ENCODE peak calls at places on chromosomes 7 and 10, in seven cellular contexts. X is heart right ventricle; D is CD8-positive, alpha-beta memory T cell; L is psoas muscle; O is foreskin keratinocyte; I is MM.1S; G is cardiac muscle cell. W is an unnamed sample.

GRCh38 chr7:90797596-90797995 is 201.5 kb downstream of the CDK14 start:
- DNase-seq in X (no peak), D (no peak), L (no peak), O (no peak), I (no peak), G (no peak), W (no peak)

GRCh38 chr7:80602007-80602406 is 36.4 kb upstream of the CD36 start:
- DNase-seq in X (no peak), D (no peak), L (no peak), O (no peak), I (no peak), G (peak), W (no peak)

GRCh38 chr7:116011584-116011983 is 19.0 kb downstream of the TFEC start:
- DNase-seq in X (no peak), D (no peak), L (no peak), O (no peak), I (no peak), G (no peak), W (no peak)

GRCh38 chr10:109429956-109430760 is 493.2 kb downstream of the XPNPEP1 start:
- DNase-seq in X (no peak), D (no peak), L (no peak), O (no peak), I (no peak), G (no peak), W (no peak)

GRCh38 chr7:151114151-151115090 is 28.1 kb downstream of the AGAP3 start:
- DNase-seq in X (no peak), D (no peak), L (no peak), O (peak), I (no peak), G (peak), W (peak)

GRCh38 chr10:35911954-35912353 is 269.9 kb upstream of the FZD8 start:
- DNase-seq in X (no peak), D (no peak), L (no peak), O (no peak), I (no peak), G (no peak), W (no peak)

GRCh38 chr7:100545636-100546128 is 6.7 kb downstream of the AGFG2 start:
- DNase-seq in X (no peak), D (peak), L (no peak), O (peak), I (no peak), G (peak), W (peak)

GRCh38 chr7:105014725-105015630 is 973 bp downstream of the KMT2E start:
- DNase-seq in X (no peak), D (peak), L (peak), O (no peak), I (peak), G (peak), W (peak)

GRCh38 chr10:92559051-92559450 is 14.8 kb downstream of the IDE start:
- DNase-seq in X (no peak), D (no peak), L (no peak), O (no peak), I (no peak), G (no peak), W (no peak)

GRCh38 chr10:44946201-44946600 is 13.4 kb upstream of the RASSF4 start:
- DNase-seq in X (no peak), D (no peak), L (no peak), O (no peak), I (no peak), G (no peak), W (no peak)

GRCh38 chr10:114271779-114272167 is 32.7 kb downstream of the VWA2 start:
- DNase-seq in X (no peak), D (no peak), L (peak), O (peak), I (no peak), G (no peak), W (peak)

GRCh38 chr7:124085168-124085567 is 52.3 kb upstream of the TMEM229A start:
- DNase-seq in X (no peak), D (no peak), L (no peak), O (no peak), I (no peak), G (no peak), W (peak)

GRCh38 chr10:68087338-68088029 is 12.4 kb upstream of the HERC4 start:
- DNase-seq in X (no peak), D (no peak), L (peak), O (no peak), I (no peak), G (no peak), W (no peak)

GRCh38 chr10:36469585-36469984 is 655.8 kb upstream of the ANKRD30A start:
- DNase-seq in X (no peak), D (no peak), L (no peak), O (peak), I (no peak), G (no peak), W (no peak)

GRCh38 chr10:87503892-87504291 is 801 bp upstream of the MINPP1 start:
- DNase-seq in X (no peak), D (no peak), L (no peak), O (peak), I (no peak), G (no peak), W (no peak)

GRCh38 chr10:126229701-126230100 is 158.6 kb downstream of the ADAM12 start:
- DNase-seq in X (no peak), D (no peak), L (no peak), O (no peak), I (no peak), G (no peak), W (no peak)
- H3K27ac ChIP-seq in X (no peak), D (no peak), L (no peak), O (no peak), I (no peak), G (no peak), W (no peak)

GRCh38 chr7:34220501-34220900 is 315.2 kb downstream of the BMPER start:
- DNase-seq in X (no peak), D (no peak), L (no peak), O (no peak), I (no peak), G (no peak), W (no peak)

GRCh38 chr7:34224259-34224658 is 318.9 kb downstream of the BMPER start:
- DNase-seq in X (no peak), D (no peak), L (no peak), O (no peak), I (no peak), G (no peak), W (no peak)

GRCh38 chr7:34225193-34225592 is 319.9 kb downstream of the BMPER start:
- DNase-seq in X (no peak), D (no peak), L (no peak), O (no peak), I (no peak), G (no peak), W (no peak)

GRCh38 chr7:34222316-34222715 is 317.0 kb downstream of the BMPER start:
- DNase-seq in X (no peak), D (no peak), L (no peak), O (no peak), I (no peak), G (no peak), W (no peak)

DNA sequence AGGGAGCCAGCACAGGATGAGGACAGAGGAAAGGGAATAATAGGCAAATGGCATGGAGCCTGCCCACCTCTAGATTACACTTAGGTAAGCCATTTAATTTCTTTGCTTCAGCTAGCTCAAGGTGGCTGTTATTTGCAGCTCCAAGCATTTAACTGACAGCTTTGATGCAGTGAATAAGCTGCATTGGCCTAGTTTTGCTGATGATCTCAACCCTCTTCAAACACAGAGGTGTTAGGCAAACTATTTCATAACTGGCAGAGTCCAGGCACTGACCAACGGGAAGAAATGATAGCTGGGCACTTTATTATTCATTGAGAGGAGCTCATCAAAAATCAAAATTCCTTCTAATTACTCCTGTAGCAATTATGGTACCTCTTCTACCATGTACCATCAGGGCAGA is 317.4 kb downstream of the BMPER start:
- DNase-seq in X (no peak), D (no peak), L (no peak), O (no peak), I (no peak), G (no peak), W (no peak)
- H3K27ac ChIP-seq in X (no peak), D (no peak), L (no peak), O (no peak), I (no peak), G (no peak), W (no peak)

GRCh38 chr7:684416-684815 is 42.1 kb upstream of the DNAAF5 start:
- DNase-seq in X (no peak), D (no peak), L (peak), O (no peak), I (no peak), G (no peak), W (no peak)
- H3K27ac ChIP-seq in X (no peak), D (no peak), L (no peak), O (no peak), I (no peak), G (no peak), W (no peak)

GRCh38 chr10:131312261-131312801 is 810 bp upstream of the TCERG1L start:
- DNase-seq in X (no peak), D (no peak), L (no peak), O (no peak), I (no peak), G (peak), W (peak)
- H3K27ac ChIP-seq in X (no peak), D (no peak), L (no peak), O (no peak), I (no peak), G (no peak), W (no peak)

DNA sequence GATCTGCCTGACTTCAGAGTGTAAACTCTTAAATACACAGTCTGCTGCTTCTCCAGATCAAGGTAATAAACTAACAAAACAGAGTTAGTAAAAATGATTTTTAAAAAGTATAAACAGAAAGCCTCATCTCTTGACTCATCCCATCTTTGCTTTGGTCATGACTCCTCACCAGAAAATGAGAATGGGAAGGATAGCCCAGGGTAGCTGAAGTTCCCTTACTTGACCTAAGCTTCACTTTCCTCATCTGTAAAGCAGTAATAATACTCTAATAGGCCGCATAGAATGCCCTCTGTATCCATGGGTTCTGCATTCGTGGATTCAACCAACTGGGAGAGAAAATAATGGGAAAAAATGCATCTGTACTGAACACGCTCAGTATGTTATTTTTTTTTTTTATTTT is 11.3 kb upstream of the SLC25A28 start:
- DNase-seq in X (no peak), D (no peak), L (no peak), O (no peak), I (no peak), G (no peak), W (no peak)
- H3K27ac ChIP-seq in X (no peak), D (no peak), L (no peak), O (no peak), I (no peak), G (no peak), W (no peak)

W was measured in hepatocyte.